ENCODE peak calls at places on chromosomes 4 and X, in eight cellular contexts. Y is mesothelial cell of epicardium; T is CD14-positive monocyte; B is Calu3; H is endothelial cell; I is stimulated activated CD8-positive, alpha-beta memory T cell treated with anti-CD3 and anti-CD28 coated beads, Interleukin-15, amount 100 ng/mL, for 4 hours; V is thoracic aorta; L is transverse colon. N is an unnamed sample.
A peak's percentile ranks its signal among the peaks of the same experiment; 100 is the strongest.

GRCh38 chr4:7332216-7333023 is 102.3 kb downstream of the PSAPL1 start:
- DNase-seq in B (no peak), Y (no peak), T (no peak), I (no peak), L (peak; percentile 27), H (no peak), V (no peak), N (no peak)

GRCh38 chr4:6948134-6948460 is 38.5 kb downstream of the TBC1D14 start:
- DNase-seq in T (no peak), I (no peak), B (no peak), Y (no peak), L (no peak), V (no peak), H (no peak), N (no peak)

GRCh38 chr4:84451546-84451945 is 47.5 kb downstream of the NKX6-1 start:
- DNase-seq in T (no peak), L (no peak), Y (no peak), H (no peak), I (no peak), V (no peak), B (no peak), N (no peak)

GRCh38 chrX:69154051-69154450 is 11.2 kb downstream of the PJA1 start:
- DNase-seq in L (no peak), H (no peak), B (no peak), T (no peak), Y (peak; percentile 24), I (no peak), V (no peak), N (no peak)

GRCh38 chrX:76439188-76439587 is 11.7 kb downstream of the MAGEE1 start:
- DNase-seq in T (no peak), I (no peak), L (no peak), Y (no peak), H (no peak), B (no peak), V (no peak), N (no peak)

GRCh38 chr4:142563682-142564291 is 282.3 kb downstream of the INPP4B start:
- DNase-seq in T (no peak), V (no peak), B (peak; percentile 74), H (no peak), Y (no peak), I (no peak), L (no peak), N (no peak)

GRCh38 chr4:71229477-71230257 is 109.2 kb upstream of the SLC4A4 start:
- DNase-seq in L (peak; percentile 31), Y (peak; percentile 41), B (peak; percentile 15), H (peak; percentile 16), T (no peak), V (no peak), I (no peak), N (no peak)

GRCh38 chr4:169116270-169116901 is 106.3 kb upstream of the CBR4 start:
- DNase-seq in T (no peak), H (no peak), Y (no peak), V (no peak), L (no peak), B (no peak), I (no peak), N (no peak)

GRCh38 chrX:153853180-153853901 is 23.0 kb upstream of the PDZD4 start:
- DNase-seq in Y (no peak), V (no peak), I (no peak), T (no peak), L (no peak), B (no peak), H (no peak), N (no peak)

GRCh38 chrX:10447577-10448214 is 172.7 kb downstream of the MID1 start:
- DNase-seq in V (no peak), Y (no peak), L (no peak), B (peak; percentile 49), I (no peak), H (no peak), T (no peak), N (no peak)

GRCh38 chr4:52173470-52174055 is 122.5 kb downstream of the SPATA18 start:
- DNase-seq in L (no peak), B (no peak), T (no peak), I (no peak), Y (no peak), V (no peak), H (no peak), N (no peak)

GRCh38 chr4:25857851-25858400 is 4.9 kb downstream of the SEL1L3 start:
- DNase-seq in T (no peak), I (no peak), V (no peak), Y (no peak), B (no peak), H (no peak), L (no peak), N (no peak)

GRCh38 chrX:48747415-48748026 is 14.0 kb upstream of the GLOD5 start:
- DNase-seq in H (no peak), Y (no peak), T (no peak), B (no peak), V (no peak), L (no peak), I (no peak), N (no peak)

GRCh38 chrX:75547783-75548182 is 24.9 kb upstream of the ZDHHC15 start:
- DNase-seq in V (peak; percentile 35), I (no peak), Y (no peak), B (no peak), H (no peak), L (peak; percentile 15), T (no peak), N (no peak)

GRCh38 chr4:78876568-78877320 is 62.5 kb downstream of the PAQR3 start:
- DNase-seq in Y (no peak), H (no peak), V (no peak), T (no peak), L (no peak), B (no peak), I (no peak), N (no peak)

GRCh38 chr4:74394476-74395136 is 29.7 kb downstream of the EREG start:
- DNase-seq in I (no peak), Y (no peak), H (no peak), B (no peak), V (no peak), T (no peak), L (peak; percentile 28), N (no peak)

GRCh38 chr4:113146876-113147358 is 97.5 kb downstream of the ANK2 start:
- DNase-seq in H (no peak), B (no peak), L (no peak), Y (no peak), T (no peak), I (no peak), V (no peak), N (no peak)

GRCh38 chr4:100147198-100147597 is 43.1 kb downstream of the DDIT4L start:
- DNase-seq in V (no peak), Y (no peak), T (no peak), I (no peak), L (no peak), H (no peak), B (no peak), N (no peak)